ENCODE peak calls at places on chromosomes 1 and 21, in six cellular contexts. One of them, this sample, is unnamed.

GRCh38 chr1:197066719-197067456 is at the start of gene F13B:
- DNase-seq in heart left ventricle: no peak
- DNase-seq in effector memory CD4-positive, alpha-beta T cell: no peak
- DNase-seq in amniotic epithelial cell: no peak
- DNase-seq in stomach: no peak
- DNase-seq in activated CD8-positive, alpha-beta memory T cell treated with anti-CD3 and anti-CD28 coated beads, Interleukin-2, amount 50 U/mL, for 4 hours: no peak
- DNase-seq in this sample: no peak

GRCh38 chr1:163914785-163915413 is 593.1 kb downstream of the NUF2 start:
- DNase-seq in heart left ventricle: no peak
- DNase-seq in effector memory CD4-positive, alpha-beta T cell: no peak
- DNase-seq in amniotic epithelial cell: no peak
- DNase-seq in stomach: no peak
- DNase-seq in activated CD8-positive, alpha-beta memory T cell treated with anti-CD3 and anti-CD28 coated beads, Interleukin-2, amount 50 U/mL, for 4 hours: no peak
- DNase-seq in this sample: no peak

GRCh38 chr1:184504012-184504694 is 117.3 kb downstream of the C1orf21 start:
- DNase-seq in heart left ventricle: no peak
- DNase-seq in effector memory CD4-positive, alpha-beta T cell: no peak
- DNase-seq in amniotic epithelial cell: no peak
- DNase-seq in stomach: no peak
- DNase-seq in activated CD8-positive, alpha-beta memory T cell treated with anti-CD3 and anti-CD28 coated beads, Interleukin-2, amount 50 U/mL, for 4 hours: no peak
- DNase-seq in this sample: no peak

GRCh38 chr21:14321042-14321441 is 61.9 kb downstream of the HSPA13 start:
- DNase-seq in heart left ventricle: no peak
- DNase-seq in effector memory CD4-positive, alpha-beta T cell: no peak
- DNase-seq in amniotic epithelial cell: no peak
- DNase-seq in stomach: no peak
- DNase-seq in activated CD8-positive, alpha-beta memory T cell treated with anti-CD3 and anti-CD28 coated beads, Interleukin-2, amount 50 U/mL, for 4 hours: no peak
- DNase-seq in this sample: no peak

GRCh38 chr1:181040284-181040865 is 6.6 kb downstream of the MR1 start:
- DNase-seq in heart left ventricle: no peak
- DNase-seq in effector memory CD4-positive, alpha-beta T cell: no peak
- DNase-seq in amniotic epithelial cell: no peak
- DNase-seq in stomach: no peak
- DNase-seq in activated CD8-positive, alpha-beta memory T cell treated with anti-CD3 and anti-CD28 coated beads, Interleukin-2, amount 50 U/mL, for 4 hours: no peak
- DNase-seq in this sample: no peak

GRCh38 chr1:22586356-22587130 is 23.3 kb downstream of the EPHA8 start:
- DNase-seq in heart left ventricle: no peak
- DNase-seq in effector memory CD4-positive, alpha-beta T cell: no peak
- DNase-seq in amniotic epithelial cell: no peak
- DNase-seq in stomach: no peak
- DNase-seq in activated CD8-positive, alpha-beta memory T cell treated with anti-CD3 and anti-CD28 coated beads, Interleukin-2, amount 50 U/mL, for 4 hours: no peak
- DNase-seq in this sample: no peak

GRCh38 chr1:56414728-56415224 is 164.6 kb downstream of the PLPP3 start:
- DNase-seq in heart left ventricle: no peak
- DNase-seq in effector memory CD4-positive, alpha-beta T cell: no peak
- DNase-seq in amniotic epithelial cell: no peak
- DNase-seq in stomach: peak; percentile 59
- DNase-seq in activated CD8-positive, alpha-beta memory T cell treated with anti-CD3 and anti-CD28 coated beads, Interleukin-2, amount 50 U/mL, for 4 hours: no peak
- DNase-seq in this sample: no peak

GRCh38 chr1:110119843-110120242 is 7.6 kb downstream of the UBL4B start:
- DNase-seq in heart left ventricle: no peak
- DNase-seq in effector memory CD4-positive, alpha-beta T cell: no peak
- DNase-seq in amniotic epithelial cell: no peak
- DNase-seq in stomach: peak; percentile 71
- DNase-seq in activated CD8-positive, alpha-beta memory T cell treated with anti-CD3 and anti-CD28 coated beads, Interleukin-2, amount 50 U/mL, for 4 hours: no peak
- DNase-seq in this sample: no peak

GRCh38 chr1:219296916-219297315 is 123.2 kb downstream of the LYPLAL1 start:
- DNase-seq in heart left ventricle: no peak
- DNase-seq in effector memory CD4-positive, alpha-beta T cell: no peak
- DNase-seq in amniotic epithelial cell: no peak
- DNase-seq in stomach: no peak
- DNase-seq in activated CD8-positive, alpha-beta memory T cell treated with anti-CD3 and anti-CD28 coated beads, Interleukin-2, amount 50 U/mL, for 4 hours: no peak
- DNase-seq in this sample: no peak

GRCh38 chr1:110682898-110683297 is 8.2 kb upstream of the KCNA3 start:
- DNase-seq in heart left ventricle: no peak
- DNase-seq in effector memory CD4-positive, alpha-beta T cell: no peak
- DNase-seq in amniotic epithelial cell: no peak
- DNase-seq in stomach: no peak
- DNase-seq in activated CD8-positive, alpha-beta memory T cell treated with anti-CD3 and anti-CD28 coated beads, Interleukin-2, amount 50 U/mL, for 4 hours: no peak
- DNase-seq in this sample: no peak

GRCh38 chr1:229129306-229130027 is 141.4 kb upstream of the RAB4A start:
- DNase-seq in heart left ventricle: no peak
- DNase-seq in effector memory CD4-positive, alpha-beta T cell: peak; percentile 2
- DNase-seq in amniotic epithelial cell: no peak
- DNase-seq in stomach: no peak
- DNase-seq in activated CD8-positive, alpha-beta memory T cell treated with anti-CD3 and anti-CD28 coated beads, Interleukin-2, amount 50 U/mL, for 4 hours: peak; percentile 20
- DNase-seq in this sample: no peak

GRCh38 chr1:193525411-193525810 is 339.0 kb upstream of the B3GALT2 start:
- DNase-seq in heart left ventricle: no peak
- DNase-seq in effector memory CD4-positive, alpha-beta T cell: no peak
- DNase-seq in amniotic epithelial cell: no peak
- DNase-seq in stomach: no peak
- DNase-seq in activated CD8-positive, alpha-beta memory T cell treated with anti-CD3 and anti-CD28 coated beads, Interleukin-2, amount 50 U/mL, for 4 hours: no peak
- DNase-seq in this sample: no peak

GRCh38 chr1:8120693-8121260 is 94.7 kb upstream of the ERRFI1 start:
- DNase-seq in heart left ventricle: no peak
- DNase-seq in effector memory CD4-positive, alpha-beta T cell: no peak
- DNase-seq in amniotic epithelial cell: peak; percentile 84
- DNase-seq in stomach: peak; percentile 67
- DNase-seq in activated CD8-positive, alpha-beta memory T cell treated with anti-CD3 and anti-CD28 coated beads, Interleukin-2, amount 50 U/mL, for 4 hours: no peak
- DNase-seq in this sample: peak; percentile 63

GRCh38 chr1:39370602-39371001 is 120.8 kb upstream of the BMP8A start:
- DNase-seq in heart left ventricle: no peak
- DNase-seq in effector memory CD4-positive, alpha-beta T cell: no peak
- DNase-seq in amniotic epithelial cell: no peak
- DNase-seq in stomach: no peak
- DNase-seq in activated CD8-positive, alpha-beta memory T cell treated with anti-CD3 and anti-CD28 coated beads, Interleukin-2, amount 50 U/mL, for 4 hours: no peak
- DNase-seq in this sample: no peak

GRCh38 chr1:158916085-158916484 is 15.3 kb upstream of the PYHIN1 start:
- DNase-seq in heart left ventricle: no peak
- DNase-seq in effector memory CD4-positive, alpha-beta T cell: no peak
- DNase-seq in amniotic epithelial cell: no peak
- DNase-seq in stomach: no peak
- DNase-seq in activated CD8-positive, alpha-beta memory T cell treated with anti-CD3 and anti-CD28 coated beads, Interleukin-2, amount 50 U/mL, for 4 hours: no peak
- DNase-seq in this sample: no peak

GRCh38 chr1:111735321-111735720 is 3.9 kb downstream of the INKA2 start:
- DNase-seq in heart left ventricle: no peak
- DNase-seq in effector memory CD4-positive, alpha-beta T cell: no peak
- DNase-seq in amniotic epithelial cell: no peak
- DNase-seq in stomach: no peak
- DNase-seq in activated CD8-positive, alpha-beta memory T cell treated with anti-CD3 and anti-CD28 coated beads, Interleukin-2, amount 50 U/mL, for 4 hours: no peak
- DNase-seq in this sample: no peak

GRCh38 chr1:179883040-179883501 is 986 bp downstream of the TOR1AIP1 start:
- DNase-seq in heart left ventricle: no peak
- DNase-seq in effector memory CD4-positive, alpha-beta T cell: no peak
- DNase-seq in amniotic epithelial cell: no peak
- DNase-seq in stomach: peak; percentile 35
- DNase-seq in activated CD8-positive, alpha-beta memory T cell treated with anti-CD3 and anti-CD28 coated beads, Interleukin-2, amount 50 U/mL, for 4 hours: peak; percentile 18
- DNase-seq in this sample: peak; percentile 79

GRCh38 chr1:33176362-33176850 is 5.4 kb downstream of the TRIM62 start:
- DNase-seq in heart left ventricle: no peak
- DNase-seq in effector memory CD4-positive, alpha-beta T cell: no peak
- DNase-seq in amniotic epithelial cell: peak; percentile 82
- DNase-seq in stomach: no peak
- DNase-seq in activated CD8-positive, alpha-beta memory T cell treated with anti-CD3 and anti-CD28 coated beads, Interleukin-2, amount 50 U/mL, for 4 hours: no peak
- DNase-seq in this sample: no peak

GRCh38 chr1:218475699-218476098 is 130.6 kb downstream of the TGFB2 start:
- DNase-seq in heart left ventricle: no peak
- DNase-seq in effector memory CD4-positive, alpha-beta T cell: no peak
- DNase-seq in amniotic epithelial cell: no peak
- DNase-seq in stomach: no peak
- DNase-seq in activated CD8-positive, alpha-beta memory T cell treated with anti-CD3 and anti-CD28 coated beads, Interleukin-2, amount 50 U/mL, for 4 hours: no peak
- DNase-seq in this sample: no peak

GRCh38 chr1:228117335-228117734 is 8.2 kb upstream of the MRPL55 start:
- DNase-seq in heart left ventricle: no peak
- DNase-seq in effector memory CD4-positive, alpha-beta T cell: no peak
- DNase-seq in amniotic epithelial cell: no peak
- DNase-seq in stomach: no peak
- DNase-seq in activated CD8-positive, alpha-beta memory T cell treated with anti-CD3 and anti-CD28 coated beads, Interleukin-2, amount 50 U/mL, for 4 hours: no peak
- DNase-seq in this sample: no peak

GRCh38 chr21:31201548-31201947 is 142.5 kb downstream of the TIAM1 start:
- DNase-seq in heart left ventricle: peak; percentile 52
- DNase-seq in effector memory CD4-positive, alpha-beta T cell: no peak
- DNase-seq in amniotic epithelial cell: no peak
- DNase-seq in stomach: no peak
- DNase-seq in activated CD8-positive, alpha-beta memory T cell treated with anti-CD3 and anti-CD28 coated beads, Interleukin-2, amount 50 U/mL, for 4 hours: no peak
- DNase-seq in this sample: no peak

GRCh38 chr1:31063636-31064035 is 1.9 kb downstream of the PUM1 start:
- DNase-seq in heart left ventricle: no peak
- DNase-seq in effector memory CD4-positive, alpha-beta T cell: no peak
- DNase-seq in amniotic epithelial cell: peak; percentile 29
- DNase-seq in stomach: no peak
- DNase-seq in activated CD8-positive, alpha-beta memory T cell treated with anti-CD3 and anti-CD28 coated beads, Interleukin-2, amount 50 U/mL, for 4 hours: no peak
- DNase-seq in this sample: no peak

GRCh38 chr1:46442317-46443161 is 47.1 kb upstream of the DMBX1 start:
- DNase-seq in heart left ventricle: peak; percentile 78
- DNase-seq in effector memory CD4-positive, alpha-beta T cell: peak; percentile 19
- DNase-seq in amniotic epithelial cell: peak; percentile 81
- DNase-seq in stomach: peak; percentile 75
- DNase-seq in activated CD8-positive, alpha-beta memory T cell treated with anti-CD3 and anti-CD28 coated beads, Interleukin-2, amount 50 U/mL, for 4 hours: peak; percentile 74
- DNase-seq in this sample: peak; percentile 38

This sample was measured in T-helper 2 cell.